ENCODE peak calls at places on chromosomes 6 and 20, in ten cellular contexts. E, L, K, G, I, F, H, Z, D and U are unnamed samples.

GRCh38 chr6:43934183-43934802 is 164.3 kb downstream of the VEGFA start:
- DNase-seq in D (no peak), K (no peak), E (no peak), G (no peak), L (no peak), Z (no peak), F (no peak), I (no peak), H (no peak), U (no peak)

GRCh38 chr6:138724015-138724414 is 49.6 kb upstream of the CCDC28A start:
- DNase-seq in K (peak; percentile 84), L (no peak), Z (peak; percentile 10), H (no peak), G (peak; percentile 5), E (peak; percentile 31), F (peak; percentile 24), I (no peak), D (no peak), U (no peak)

GRCh38 chr6:32196682-32197616 is 4.5 kb upstream of the GPSM3 start:
- DNase-seq in H (peak; percentile 26), E (peak; percentile 52), G (no peak), Z (no peak), I (no peak), D (no peak), L (no peak), K (peak; percentile 4), F (no peak), U (no peak)

GRCh38 chr6:9204171-9204570 is 768.8 kb upstream of the SLC35B3 start:
- DNase-seq in L (peak; percentile 93), Z (peak; percentile 17), K (peak; percentile 87), H (peak; percentile 95), I (no peak), F (peak; percentile 48), D (no peak), G (peak; percentile 36), E (no peak), U (peak; percentile 17)

GRCh38 chr6:15073883-15074465 is 171.9 kb upstream of the JARID2 start:
- DNase-seq in I (no peak), L (no peak), Z (no peak), D (no peak), H (no peak), K (no peak), E (no peak), G (no peak), F (no peak), U (no peak)

GRCh38 chr6:101716387-101716786 is 322.9 kb downstream of the GRIK2 start:
- DNase-seq in K (no peak), Z (no peak), G (no peak), E (no peak), D (no peak), F (no peak), I (no peak), H (no peak), L (no peak), U (no peak)

GRCh38 chr20:45933231-45934045 is 1.0 kb upstream of the PCIF1 start:
- DNase-seq in G (peak; percentile 75), D (peak; percentile 74), E (peak; percentile 79), L (peak; percentile 91), H (peak; percentile 87), I (peak; percentile 85), F (peak; percentile 76), Z (no peak), K (peak; percentile 82), U (peak; percentile 65)

GRCh38 chr20:1941226-1941625 is 46.0 kb downstream of the SIRPA start:
- DNase-seq in G (peak; percentile 53), E (no peak), D (peak; percentile 46), Z (no peak), I (peak; percentile 22), H (peak; percentile 12), K (no peak), F (no peak), L (no peak), U (no peak)

GRCh38 chr6:45563902-45564301 is 186.2 kb upstream of the SUPT3H start:
- DNase-seq in E (no peak), H (no peak), I (no peak), K (no peak), L (no peak), G (no peak), Z (no peak), D (no peak), F (no peak), U (no peak)

GRCh38 chr6:165854863-165855593 is 192.0 kb upstream of the PDE10A start:
- DNase-seq in D (no peak), L (no peak), Z (no peak), E (no peak), H (no peak), I (no peak), F (no peak), K (no peak), G (no peak), U (no peak)

GRCh38 chr6:165854061-165854862 is 191.2 kb upstream of the PDE10A start:
- DNase-seq in G (no peak), E (no peak), L (no peak), Z (no peak), H (no peak), D (no peak), F (no peak), K (no peak), I (no peak), U (no peak)

GRCh38 chr6:165861226-165861625 is 198.2 kb upstream of the PDE10A start:
- DNase-seq in K (no peak), I (no peak), H (no peak), F (no peak), Z (no peak), L (no peak), D (no peak), G (no peak), E (no peak), U (no peak)

GRCh38 chr6:165855856-165856255 is 192.8 kb upstream of the PDE10A start:
- DNase-seq in I (no peak), K (no peak), Z (no peak), F (no peak), L (no peak), G (no peak), D (no peak), H (no peak), E (no peak), U (no peak)

GRCh38 chr6:165858571-165858970 is 195.5 kb upstream of the PDE10A start:
- DNase-seq in F (no peak), Z (no peak), G (no peak), D (no peak), K (no peak), L (peak; percentile 15), H (no peak), I (no peak), E (no peak), U (no peak)
- TF ChIP-seq CTCF in F (no peak), Z (no peak), G (peak; percentile 14), D (peak; percentile 7), K (peak; percentile 24), L (peak; percentile 37), H (no peak), I (no peak), E (no peak), U (peak; percentile 56)

GRCh38 chr6:83069633-83070032 is 2.2 kb downstream of the DOP1A start:
- DNase-seq in E (no peak), Z (no peak), F (no peak), H (no peak), K (no peak), D (no peak), I (no peak), G (no peak), L (no peak), U (no peak)
- H3K4me3 ChIP-seq in E (no peak overlapping the region), Z (no peak overlapping the region), F (no peak overlapping the region), H (no peak overlapping the region), K (no peak overlapping the region), D (no peak overlapping the region), I (no peak overlapping the region), G (no peak overlapping the region), L (no peak overlapping the region), U (no peak overlapping the region)

GRCh38 chr6:166036321-166037105 is 131.1 kb downstream of the TBXT start:
- DNase-seq in K (no peak), L (no peak), F (no peak), Z (no peak), D (no peak), I (no peak), G (peak; percentile 42), E (no peak), H (peak; percentile 42), U (no peak)

GRCh38 chr6:166029506-166029905 is 138.1 kb downstream of the TBXT start:
- DNase-seq in G (peak; percentile 81), K (peak; percentile 25), I (no peak), Z (no peak), L (no peak), E (no peak), F (no peak), H (no peak), D (no peak), U (no peak)

GRCh38 chr6:166027761-166028160 is 139.9 kb downstream of the TBXT start:
- DNase-seq in K (peak; percentile 36), H (no peak), F (no peak), Z (no peak), D (no peak), I (no peak), L (no peak), G (peak; percentile 55), E (no peak), U (no peak)

GRCh38 chr6:166031275-166031674 is 136.4 kb downstream of the TBXT start:
- DNase-seq in G (no peak), H (no peak), F (no peak), E (no peak), Z (no peak), L (no peak), K (no peak), I (no peak), D (no peak), U (no peak)

DNA sequence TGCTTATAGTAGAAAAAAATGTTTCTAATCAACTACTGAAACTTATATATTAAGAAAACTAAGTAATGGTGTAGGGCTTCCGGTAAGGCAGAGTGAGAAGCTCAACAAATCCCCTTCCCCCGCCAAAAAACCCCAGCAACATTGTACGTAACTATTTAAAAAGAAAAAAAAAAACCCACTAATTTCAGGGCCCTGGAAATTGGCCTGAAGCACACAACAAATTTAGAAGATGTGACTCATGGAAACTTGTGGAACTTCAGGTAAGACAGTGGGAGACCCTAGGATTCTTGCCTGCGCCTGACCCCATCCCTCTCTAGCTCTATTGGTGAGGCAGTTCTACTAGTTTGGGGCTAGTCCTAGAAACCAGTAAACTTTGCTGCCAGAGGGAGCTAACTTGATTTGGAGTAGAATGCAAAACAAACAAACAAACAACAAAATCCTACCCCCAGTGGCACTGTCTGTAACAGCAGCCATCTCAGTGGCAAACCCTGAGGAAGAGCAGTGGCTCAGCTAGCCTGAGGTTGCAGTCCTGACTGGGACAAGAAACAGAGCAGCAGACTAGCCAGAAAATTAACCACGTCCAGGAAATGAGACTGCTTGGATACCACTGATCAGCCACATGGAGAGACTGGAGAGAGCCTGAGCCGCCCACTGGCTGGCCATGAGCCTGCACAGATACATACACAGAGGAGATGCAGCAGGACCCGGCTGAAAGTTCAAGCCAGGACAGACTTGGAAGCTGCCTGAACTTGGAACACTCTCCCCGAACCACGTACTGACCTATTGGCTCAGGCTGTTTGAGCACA is 135.1 kb downstream of the TBXT start:
- DNase-seq in H (peak; percentile 80), F (no peak), E (peak; percentile 76), G (peak; percentile 96), D (peak; percentile 69), L (peak; percentile 3), Z (peak; percentile 14), K (peak; percentile 86), I (no peak), U (peak; percentile 91)
- TF ChIP-seq CTCF in H (no peak), F (peak; percentile 18), E (no peak), G (peak; percentile 32), D (peak; percentile 4), L (no peak), Z (no peak), K (peak; percentile 17), I (no peak), U (peak; percentile 38)

DNA sequence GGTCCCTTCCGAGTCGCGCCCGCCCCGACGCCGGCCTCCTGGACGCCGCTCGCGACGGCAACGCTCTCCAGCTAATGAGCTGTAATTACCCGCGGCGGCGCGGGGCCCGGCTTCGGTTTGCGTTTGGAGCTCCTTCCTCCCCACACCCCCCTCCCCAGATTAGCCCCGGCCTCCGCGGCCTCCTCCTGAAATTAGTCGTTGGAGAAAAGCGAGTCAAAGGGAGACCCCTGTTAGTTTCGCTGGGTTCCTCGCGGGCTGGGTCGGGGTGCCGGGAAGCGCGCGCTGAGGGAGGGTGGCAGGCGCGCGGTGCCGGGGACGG is 4.7 kb downstream of the FOXC1 start:
- DNase-seq in E (no peak), F (no peak), G (no peak), I (no peak), K (no peak), H (no peak), Z (no peak), D (no peak), L (no peak), U (no peak)
- H3K4me3 ChIP-seq in E (peak overlapping the region; percentile 81), F (no peak overlapping the region), G (no peak overlapping the region), I (peak overlapping the region; percentile 59), K (peak overlapping the region; percentile 62), H (peak overlapping the region; percentile 79), Z (peak overlapping the region; percentile 75), D (peak overlapping the region; percentile 12), L (peak overlapping the region; percentile 80), U (no peak overlapping the region)